ENCODE peak calls at places on chromosomes 11 and 22, in eight cellular contexts. One of them, this sample, is unnamed.

GRCh38 chr22:32206774-32207758 is 2.2 kb upstream of the RFPL2 start:
- DNase-seq in NCI-H2171 treated with DMSO at 0.1 percent for 48 hours: peak
- DNase-seq in right lobe of liver: peak
- DNase-seq in RWPE2: no peak
- DNase-seq in stimulated activated CD8-positive, alpha-beta memory T cell treated with anti-CD3 and anti-CD28 coated beads, Interleukin-15, amount 100 ng/mL, for 1 hour: no peak
- DNase-seq in HFFc6: no peak
- DNase-seq in activated CD4-positive, alpha-beta T cell treated with anti-CD3 and anti-CD28 coated beads, Interleukin-2, amount 10 ng/mL, durations not matched to agents 7 days and 5 days: peak
- DNase-seq in substantia nigra: peak
- DNase-seq in this sample: no peak

GRCh38 chr11:12640926-12641849 is 33.0 kb upstream of the TEAD1 start:
- DNase-seq in RWPE2: no peak
- DNase-seq in activated CD4-positive, alpha-beta T cell treated with anti-CD3 and anti-CD28 coated beads, Interleukin-2, amount 10 ng/mL, durations not matched to agents 7 days and 5 days: no peak
- DNase-seq in stimulated activated CD8-positive, alpha-beta memory T cell treated with anti-CD3 and anti-CD28 coated beads, Interleukin-15, amount 100 ng/mL, for 1 hour: no peak
- DNase-seq in substantia nigra: no peak
- DNase-seq in NCI-H2171 treated with DMSO at 0.1 percent for 48 hours: no peak
- DNase-seq in right lobe of liver: no peak
- DNase-seq in HFFc6: no peak
- DNase-seq in this sample: no peak

GRCh38 chr11:119340335-119341221 is at the start of gene C1QTNF5:
- DNase-seq in activated CD4-positive, alpha-beta T cell treated with anti-CD3 and anti-CD28 coated beads, Interleukin-2, amount 10 ng/mL, durations not matched to agents 7 days and 5 days: no peak
- DNase-seq in right lobe of liver: peak
- DNase-seq in HFFc6: no peak
- DNase-seq in RWPE2: peak
- DNase-seq in stimulated activated CD8-positive, alpha-beta memory T cell treated with anti-CD3 and anti-CD28 coated beads, Interleukin-15, amount 100 ng/mL, for 1 hour: no peak
- DNase-seq in NCI-H2171 treated with DMSO at 0.1 percent for 48 hours: no peak
- DNase-seq in substantia nigra: peak
- DNase-seq in this sample: no peak

GRCh38 chr11:71992331-71992730 is 6.4 kb upstream of the IL18BP start:
- DNase-seq in substantia nigra: no peak
- DNase-seq in NCI-H2171 treated with DMSO at 0.1 percent for 48 hours: no peak
- DNase-seq in right lobe of liver: no peak
- DNase-seq in RWPE2: no peak
- DNase-seq in HFFc6: no peak
- DNase-seq in stimulated activated CD8-positive, alpha-beta memory T cell treated with anti-CD3 and anti-CD28 coated beads, Interleukin-15, amount 100 ng/mL, for 1 hour: no peak
- DNase-seq in activated CD4-positive, alpha-beta T cell treated with anti-CD3 and anti-CD28 coated beads, Interleukin-2, amount 10 ng/mL, durations not matched to agents 7 days and 5 days: no peak
- DNase-seq in this sample: no peak

GRCh38 chr22:23070418-23071162 is at the start of gene GNAZ:
- DNase-seq in NCI-H2171 treated with DMSO at 0.1 percent for 48 hours: peak
- DNase-seq in substantia nigra: peak
- DNase-seq in activated CD4-positive, alpha-beta T cell treated with anti-CD3 and anti-CD28 coated beads, Interleukin-2, amount 10 ng/mL, durations not matched to agents 7 days and 5 days: no peak
- DNase-seq in RWPE2: peak
- DNase-seq in stimulated activated CD8-positive, alpha-beta memory T cell treated with anti-CD3 and anti-CD28 coated beads, Interleukin-15, amount 100 ng/mL, for 1 hour: no peak
- DNase-seq in right lobe of liver: peak
- DNase-seq in HFFc6: no peak
- DNase-seq in this sample: peak

GRCh38 chr11:84549221-84549620 is 1077.9 kb downstream of the DLG2 start:
- DNase-seq in right lobe of liver: no peak
- DNase-seq in NCI-H2171 treated with DMSO at 0.1 percent for 48 hours: no peak
- DNase-seq in RWPE2: no peak
- DNase-seq in stimulated activated CD8-positive, alpha-beta memory T cell treated with anti-CD3 and anti-CD28 coated beads, Interleukin-15, amount 100 ng/mL, for 1 hour: no peak
- DNase-seq in HFFc6: no peak
- DNase-seq in activated CD4-positive, alpha-beta T cell treated with anti-CD3 and anti-CD28 coated beads, Interleukin-2, amount 10 ng/mL, durations not matched to agents 7 days and 5 days: no peak
- DNase-seq in substantia nigra: no peak
- DNase-seq in this sample: no peak

GRCh38 chr11:1203505-1204271 is 19.2 kb upstream of the MUC5B start:
- DNase-seq in stimulated activated CD8-positive, alpha-beta memory T cell treated with anti-CD3 and anti-CD28 coated beads, Interleukin-15, amount 100 ng/mL, for 1 hour: no peak
- DNase-seq in RWPE2: peak
- DNase-seq in HFFc6: no peak
- DNase-seq in NCI-H2171 treated with DMSO at 0.1 percent for 48 hours: no peak
- DNase-seq in right lobe of liver: peak
- DNase-seq in substantia nigra: no peak
- DNase-seq in activated CD4-positive, alpha-beta T cell treated with anti-CD3 and anti-CD28 coated beads, Interleukin-2, amount 10 ng/mL, durations not matched to agents 7 days and 5 days: no peak
- DNase-seq in this sample: no peak

GRCh38 chr11:74710291-74710938 is 20.8 kb downstream of the CHRDL2 start:
- DNase-seq in substantia nigra: no peak
- DNase-seq in RWPE2: no peak
- DNase-seq in activated CD4-positive, alpha-beta T cell treated with anti-CD3 and anti-CD28 coated beads, Interleukin-2, amount 10 ng/mL, durations not matched to agents 7 days and 5 days: no peak
- DNase-seq in stimulated activated CD8-positive, alpha-beta memory T cell treated with anti-CD3 and anti-CD28 coated beads, Interleukin-15, amount 100 ng/mL, for 1 hour: no peak
- DNase-seq in HFFc6: no peak
- DNase-seq in right lobe of liver: no peak
- DNase-seq in NCI-H2171 treated with DMSO at 0.1 percent for 48 hours: no peak
- DNase-seq in this sample: no peak

GRCh38 chr11:20161230-20161918 is 1.1 kb upstream of the DBX1 start:
- DNase-seq in HFFc6: no peak
- DNase-seq in NCI-H2171 treated with DMSO at 0.1 percent for 48 hours: no peak
- DNase-seq in stimulated activated CD8-positive, alpha-beta memory T cell treated with anti-CD3 and anti-CD28 coated beads, Interleukin-15, amount 100 ng/mL, for 1 hour: no peak
- DNase-seq in activated CD4-positive, alpha-beta T cell treated with anti-CD3 and anti-CD28 coated beads, Interleukin-2, amount 10 ng/mL, durations not matched to agents 7 days and 5 days: no peak
- DNase-seq in right lobe of liver: no peak
- DNase-seq in RWPE2: no peak
- DNase-seq in substantia nigra: no peak
- DNase-seq in this sample: no peak

GRCh38 chr11:103907548-103908455 is 128.6 kb upstream of the DDI1 start:
- DNase-seq in right lobe of liver: no peak
- DNase-seq in stimulated activated CD8-positive, alpha-beta memory T cell treated with anti-CD3 and anti-CD28 coated beads, Interleukin-15, amount 100 ng/mL, for 1 hour: no peak
- DNase-seq in RWPE2: no peak
- DNase-seq in NCI-H2171 treated with DMSO at 0.1 percent for 48 hours: no peak
- DNase-seq in activated CD4-positive, alpha-beta T cell treated with anti-CD3 and anti-CD28 coated beads, Interleukin-2, amount 10 ng/mL, durations not matched to agents 7 days and 5 days: no peak
- DNase-seq in substantia nigra: no peak
- DNase-seq in HFFc6: peak
- DNase-seq in this sample: no peak

GRCh38 chr22:22894740-22895731 is 7.4 kb downstream of the IGLL5 start:
- DNase-seq in RWPE2: no peak
- DNase-seq in NCI-H2171 treated with DMSO at 0.1 percent for 48 hours: no peak
- DNase-seq in stimulated activated CD8-positive, alpha-beta memory T cell treated with anti-CD3 and anti-CD28 coated beads, Interleukin-15, amount 100 ng/mL, for 1 hour: no peak
- DNase-seq in substantia nigra: no peak
- DNase-seq in right lobe of liver: no peak
- DNase-seq in activated CD4-positive, alpha-beta T cell treated with anti-CD3 and anti-CD28 coated beads, Interleukin-2, amount 10 ng/mL, durations not matched to agents 7 days and 5 days: no peak
- DNase-seq in HFFc6: no peak
- DNase-seq in this sample: no peak

GRCh38 chr22:24894220-24894975 is 52.1 kb downstream of the LHFPL7 start:
- DNase-seq in stimulated activated CD8-positive, alpha-beta memory T cell treated with anti-CD3 and anti-CD28 coated beads, Interleukin-15, amount 100 ng/mL, for 1 hour: no peak
- DNase-seq in NCI-H2171 treated with DMSO at 0.1 percent for 48 hours: peak
- DNase-seq in activated CD4-positive, alpha-beta T cell treated with anti-CD3 and anti-CD28 coated beads, Interleukin-2, amount 10 ng/mL, durations not matched to agents 7 days and 5 days: no peak
- DNase-seq in HFFc6: peak
- DNase-seq in RWPE2: peak
- DNase-seq in substantia nigra: peak
- DNase-seq in right lobe of liver: peak
- DNase-seq in this sample: no peak

GRCh38 chr11:108511851-108512474 is 13.8 kb upstream of the POGLUT3 start:
- DNase-seq in substantia nigra: no peak
- DNase-seq in HFFc6: peak
- DNase-seq in RWPE2: no peak
- DNase-seq in NCI-H2171 treated with DMSO at 0.1 percent for 48 hours: no peak
- DNase-seq in right lobe of liver: no peak
- DNase-seq in stimulated activated CD8-positive, alpha-beta memory T cell treated with anti-CD3 and anti-CD28 coated beads, Interleukin-15, amount 100 ng/mL, for 1 hour: no peak
- DNase-seq in activated CD4-positive, alpha-beta T cell treated with anti-CD3 and anti-CD28 coated beads, Interleukin-2, amount 10 ng/mL, durations not matched to agents 7 days and 5 days: no peak
- DNase-seq in this sample: no peak

GRCh38 chr11:125949271-125950177 is 3.7 kb downstream of the VSIG10L2 start:
- DNase-seq in HFFc6: no peak
- DNase-seq in stimulated activated CD8-positive, alpha-beta memory T cell treated with anti-CD3 and anti-CD28 coated beads, Interleukin-15, amount 100 ng/mL, for 1 hour: no peak
- DNase-seq in substantia nigra: no peak
- DNase-seq in activated CD4-positive, alpha-beta T cell treated with anti-CD3 and anti-CD28 coated beads, Interleukin-2, amount 10 ng/mL, durations not matched to agents 7 days and 5 days: no peak
- DNase-seq in NCI-H2171 treated with DMSO at 0.1 percent for 48 hours: no peak
- DNase-seq in right lobe of liver: no peak
- DNase-seq in RWPE2: no peak
- DNase-seq in this sample: no peak

GRCh38 chr22:27986937-27987336 is 67.9 kb upstream of the PITPNB start:
- DNase-seq in HFFc6: no peak
- DNase-seq in substantia nigra: no peak
- DNase-seq in NCI-H2171 treated with DMSO at 0.1 percent for 48 hours: no peak
- DNase-seq in activated CD4-positive, alpha-beta T cell treated with anti-CD3 and anti-CD28 coated beads, Interleukin-2, amount 10 ng/mL, durations not matched to agents 7 days and 5 days: no peak
- DNase-seq in right lobe of liver: no peak
- DNase-seq in RWPE2: no peak
- DNase-seq in stimulated activated CD8-positive, alpha-beta memory T cell treated with anti-CD3 and anti-CD28 coated beads, Interleukin-15, amount 100 ng/mL, for 1 hour: no peak
- DNase-seq in this sample: no peak

This sample was measured in D721Med.